ENCODE peak calls at places on chromosomes 13 and 19, in four cellular contexts. D is H1, E is SK-N-SH, W is K562. O is an unnamed sample. For H3K4me1, the result is how much of the 10 kb centered on the place peaks cover.

GRCh38 chr19:15379996-15380647 is 535 bp upstream of the AKAP8 start:
- DNase-seq in W (peak), E (no peak), D (peak), O (peak)

GRCh38 chr19:16057062-16057461 is 19.2 kb upstream of the TPM4 start:
- DNase-seq in D (no peak), E (no peak), W (no peak), O (no peak)

GRCh38 chr13:72141845-72142470 is 275.0 kb upstream of the DACH1 start:
- DNase-seq in W (no peak), D (no peak), E (no peak), O (no peak)

GRCh38 chr19:15378529-15379082 is 981 bp downstream of the AKAP8 start:
- DNase-seq in W (no peak), E (peak), D (no peak), O (peak)

GRCh38 chr19:11435833-11436313 is 438 bp downstream of the PRKCSH start:
- DNase-seq in D (no peak), W (peak), E (peak), O (no peak)

GRCh38 chr13:19769854-19770253 is 12.9 kb downstream of the PSPC1 start:
- DNase-seq in D (no peak), E (no peak), W (no peak), O (no peak)

GRCh38 chr19:39308531-39309304 is 11.9 kb downstream of the LRFN1 start:
- DNase-seq in E (peak), W (peak), D (peak), O (no peak)

GRCh38 chr19:57171551-57172081 is 4.3 kb upstream of the DUXA start:
- DNase-seq in W (peak), E (peak), D (peak), O (peak)

GRCh38 chr13:31431722-31432137 is 232.0 kb downstream of the B3GLCT start:
- DNase-seq in W (peak), D (peak), E (peak), O (peak)

GRCh38 chr13:71514900-71515598 is 352.0 kb downstream of the DACH1 start:
- DNase-seq in E (no peak), W (no peak), D (no peak), O (no peak)

GRCh38 chr19:5232798-5233505 is 107.7 kb downstream of the PTPRS start:
- DNase-seq in E (no peak), W (no peak), D (no peak), O (no peak)

GRCh38 chr13:76873454-76873853 is 12.8 kb downstream of the KCTD12 start:
- DNase-seq in D (no peak), W (no peak), E (no peak), O (no peak)

GRCh38 chr19:44653977-44654784 is 10.5 kb downstream of the PVR start:
- DNase-seq in W (peak), E (no peak), D (no peak), O (peak)

GRCh38 chr19:12733369-12733896 is 1.1 kb downstream of the TRIR start:
- DNase-seq in D (no peak), E (peak), W (peak), O (peak)

GRCh38 chr13:48194392-48194754 is 38.6 kb upstream of the ITM2B start:
- DNase-seq in D (no peak), E (no peak), W (no peak), O (no peak)

GRCh38 chr19:53157601-53158000 is 1.3 kb downstream of the ZNF347 start:
- DNase-seq in E (peak), W (no peak), D (no peak), O (no peak)

DNA sequence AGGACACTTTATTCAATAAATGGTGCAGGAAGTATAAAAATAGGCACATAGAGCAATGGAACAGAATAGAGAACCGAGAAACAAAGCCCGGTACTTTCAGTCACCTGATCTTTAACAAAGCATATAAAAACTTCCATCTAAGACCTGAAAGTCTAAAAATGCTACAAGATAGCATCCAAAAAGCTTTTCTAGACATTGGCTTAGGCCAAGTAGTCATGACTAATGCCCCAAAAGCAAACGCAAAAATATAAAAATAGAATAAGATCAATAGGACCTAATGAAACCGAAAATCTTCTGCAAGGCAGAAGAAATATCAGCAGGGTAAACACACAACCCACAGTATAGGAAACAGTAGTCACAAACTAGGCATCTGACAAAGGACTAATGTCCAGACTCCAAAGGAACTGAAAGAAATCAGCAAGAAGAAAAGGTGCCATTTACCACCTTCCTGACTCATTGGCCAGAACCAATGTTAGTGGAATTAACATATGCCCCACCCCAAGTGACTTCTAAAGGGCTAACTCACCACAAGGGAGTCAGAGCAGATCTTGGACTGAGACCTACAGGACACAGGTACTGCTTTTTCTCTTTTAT is 40.8 kb upstream of the CEACAM21 start:
- DNase-seq in W (no peak), E (no peak), D (no peak), O (no peak)
- TF ChIP-seq TAF1 in W (no peak), E (no peak), D (no peak), O (no peak)

DNA sequence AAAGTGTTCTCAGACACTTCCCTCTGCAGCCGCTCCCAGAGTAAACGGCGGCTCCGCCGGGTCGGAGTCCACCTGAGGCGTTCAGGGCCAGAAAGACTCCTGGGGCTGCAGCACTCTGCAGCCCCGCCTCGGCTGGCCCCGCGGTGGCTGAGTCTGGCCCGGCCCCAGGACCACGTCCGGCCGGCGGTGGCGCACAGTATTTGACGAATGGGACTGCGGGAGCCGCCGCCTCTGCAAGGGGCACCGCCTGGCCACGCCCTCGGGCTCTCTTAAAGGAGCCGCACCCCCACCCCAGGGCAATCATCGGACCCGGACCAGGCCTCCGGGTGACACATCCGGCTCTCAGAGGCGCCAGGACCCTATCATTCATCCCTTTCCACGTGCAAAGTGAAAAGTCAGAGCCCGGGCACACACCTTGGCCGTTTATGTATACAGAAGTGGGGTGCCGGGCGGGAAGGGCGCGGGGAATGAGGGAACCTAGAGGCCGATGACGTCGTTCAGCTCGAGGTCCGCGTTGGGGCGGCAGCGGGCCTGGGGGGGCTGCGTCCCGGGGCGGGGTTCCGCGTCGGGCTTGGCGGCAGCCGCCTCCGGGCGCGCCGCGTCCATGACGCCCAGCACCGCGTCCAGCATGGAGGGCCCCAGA is 1.2 kb upstream of the LENG9 start:
- DNase-seq in E (peak), D (peak), W (peak), O (peak)
- H3K4me1 ChIP-seq in E (under half), D (under half), W (under half), O (under half)

DNA sequence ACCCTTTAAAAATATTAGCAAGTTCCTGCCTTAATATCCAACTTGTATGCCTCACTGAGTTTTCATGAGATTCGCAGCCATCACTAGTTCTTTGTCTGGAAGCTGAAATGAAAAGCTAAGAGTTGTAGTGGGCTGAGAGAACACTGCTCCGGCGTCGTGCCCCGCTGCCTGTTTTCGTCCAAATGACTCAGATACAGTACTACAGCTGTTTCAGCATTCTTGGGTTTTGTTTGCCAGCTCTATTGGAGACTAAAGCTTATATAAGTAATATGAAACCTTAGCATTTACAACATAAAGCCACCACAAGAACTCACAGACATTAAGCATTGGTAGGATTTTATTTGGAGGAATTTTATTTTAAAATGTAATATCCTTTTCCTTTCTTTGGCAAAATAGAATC is 299.7 kb downstream of the DLEU7 start:
- DNase-seq in W (no peak), D (no peak), E (no peak), O (no peak)
- TF ChIP-seq TAF1 in W (no peak), D (no peak), E (no peak), O (no peak)

DNA sequence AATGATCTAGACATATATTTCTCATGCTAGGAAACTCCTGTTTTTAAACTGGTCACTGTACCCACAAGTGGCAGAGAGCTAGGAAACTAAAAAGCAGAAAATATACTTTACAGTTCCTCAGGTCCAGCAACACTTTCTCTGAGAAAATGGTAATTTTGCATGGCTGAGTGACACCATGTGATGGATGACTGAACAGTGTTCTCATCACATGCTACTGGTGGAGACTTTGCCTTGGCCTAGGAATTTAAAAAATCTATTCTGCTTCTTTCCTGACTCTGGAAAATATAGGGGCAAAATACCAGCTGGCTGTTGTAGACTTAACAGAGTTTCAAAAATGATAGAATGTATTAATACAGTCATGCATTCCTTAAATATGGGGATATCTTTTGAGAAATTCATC is 50.0 kb downstream of the LATS2 start:
- DNase-seq in D (no peak), E (no peak), W (no peak), O (no peak)
- H3K4me1 ChIP-seq in D (under half), E (under half), W (under half), O (half or more)

DNA sequence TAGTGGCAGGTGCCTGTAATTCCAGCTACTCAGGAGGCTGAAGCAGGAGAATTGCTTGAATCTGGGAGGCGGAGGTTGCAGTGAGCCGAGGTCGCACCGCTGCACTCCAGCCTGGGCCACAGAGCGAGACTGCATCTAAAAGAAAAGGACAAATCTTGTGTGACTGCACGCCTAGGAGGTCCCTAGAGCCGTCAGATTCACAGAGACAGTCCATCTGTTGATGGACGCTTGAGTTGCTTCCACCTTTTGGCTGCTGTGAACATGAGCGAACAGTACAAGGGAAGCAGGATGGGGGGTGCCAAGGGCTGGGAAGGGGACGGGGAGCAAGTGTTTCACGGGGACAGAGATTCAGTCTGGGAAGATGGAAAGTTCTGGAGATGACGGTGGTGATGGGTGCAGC is 78.8 kb downstream of the GNG7 start:
- DNase-seq in D (no peak), E (no peak), W (no peak), O (no peak)
- TF ChIP-seq TAF1 in D (no peak), E (no peak), W (no peak), O (no peak)

GRCh38 chr19:18715416-18715815 is 31.9 kb downstream of the CRTC1 start:
- DNase-seq in D (no peak), E (no peak), W (no peak), O (no peak)

GRCh38 chr19:18717601-18718000 is 34.1 kb downstream of the CRTC1 start:
- DNase-seq in E (no peak), W (no peak), D (no peak), O (no peak)

GRCh38 chr19:18718015-18718526 is 34.6 kb downstream of the CRTC1 start:
- DNase-seq in W (no peak), E (peak), D (no peak), O (no peak)

GRCh38 chr19:18718846-18719458 is 35.5 kb downstream of the CRTC1 start:
- DNase-seq in D (no peak), E (no peak), W (no peak), O (no peak)

GRCh38 chr19:18716857-18717256 is 33.4 kb downstream of the CRTC1 start:
- DNase-seq in W (no peak), E (no peak), D (no peak), O (no peak)
- H3K4me1 ChIP-seq in W (under half), E (under half), D (under half), O (half or more)

GRCh38 chr19:17772172-17772571 is 20.9 kb downstream of the FCHO1 start:
- DNase-seq in W (no peak), D (no peak), E (no peak), O (no peak)
- TF ChIP-seq TAF1 in W (no peak), D (no peak), E (no peak), O (no peak)

GRCh38 chr19:45801603-45802175 is 9.0 kb upstream of the DMWD start:
- DNase-seq in D (no peak), E (no peak), W (no peak), O (no peak)
- H3K4me1 ChIP-seq in D (under half), E (under half), W (under half), O (under half)

DNA sequence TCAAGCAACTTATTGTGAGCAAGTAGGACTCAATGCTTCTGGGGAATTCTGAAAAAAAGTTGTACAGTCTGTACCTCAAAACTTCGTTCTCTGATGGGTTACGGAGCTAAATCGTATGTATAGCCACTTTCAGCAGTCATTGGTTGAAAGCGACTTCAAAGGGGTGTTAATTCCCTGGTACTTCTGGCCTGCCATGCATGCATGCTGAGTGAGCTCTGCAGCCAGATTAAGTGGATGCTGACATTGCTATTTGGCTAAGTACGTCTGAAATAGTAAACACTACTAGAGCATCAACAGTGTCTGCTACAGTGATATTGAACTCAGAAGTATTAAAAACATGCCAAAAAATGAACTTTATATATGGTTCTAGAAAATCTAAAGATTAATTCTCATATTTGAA is 1183.1 kb upstream of the PCDH20 start:
- DNase-seq in E (no peak), W (no peak), D (no peak), O (no peak)
- TF ChIP-seq TAF1 in E (no peak), W (no peak), D (no peak), O (no peak)

GRCh38 chr13:79777504-79777903 is 296.5 kb downstream of the NDFIP2 start:
- DNase-seq in E (no peak), W (no peak), D (no peak), O (no peak)

GRCh38 chr13:79779061-79779460 is 298.1 kb downstream of the NDFIP2 start:
- DNase-seq in D (no peak), W (no peak), E (no peak), O (no peak)

GRCh38 chr13:79780240-79780639 is 299.3 kb downstream of the NDFIP2 start:
- DNase-seq in D (no peak), E (no peak), W (no peak), O (no peak)

GRCh38 chr13:79781829-79782540 is 301.0 kb downstream of the NDFIP2 start:
- DNase-seq in W (no peak), D (no peak), E (no peak), O (no peak)

GRCh38 chr13:79779761-79780160 is 298.8 kb downstream of the NDFIP2 start:
- DNase-seq in E (no peak), W (no peak), D (no peak), O (peak)
- H3K4me1 ChIP-seq in E (under half), W (under half), D (under half), O (under half)